ENCODE peak calls at places on chromosomes 6 and 20, in eight cellular contexts. P is activated T-helper 9 cell treated with anti-CD3 and anti-CD28 coated beads, Interleukin-2, amount 50 U/mL, for 16 hours; V is activated CD4-positive, alpha-beta T cell treated with anti-CD3 and anti-CD28 coated beads, Interleukin-2, amount 50 U/mL, for 1 hour; Q is heart right ventricle; W is CD4-positive, alpha-beta memory T cell; K is GM12878; M is activated gamma-delta T cell treated with Interleukin-2 at 50 U/mL for 16 hours; B is H54. U is an unnamed sample.

GRCh38 chr20:47353697-47354387 is 2.7 kb downstream of the ZMYND8 start:
- DNase-seq in P (no peak), V (no peak), Q (no peak), W (no peak), K (no peak), M (no peak), B (no peak), U (no peak)

GRCh38 chr6:150925655-150925928 is 60.1 kb downstream of the MTHFD1L start:
- DNase-seq in P (no peak), V (no peak), Q (no peak), W (no peak), K (no peak), M (no peak), B (no peak), U (no peak)

GRCh38 chr6:21091411-21091810 is 502.1 kb upstream of the SOX4 start:
- DNase-seq in P (no peak), V (no peak), Q (no peak), W (no peak), K (no peak), M (no peak), B (no peak), U (no peak)

GRCh38 chr6:9039258-9039657 is 603.9 kb upstream of the SLC35B3 start:
- DNase-seq in P (no peak), V (no peak), Q (no peak), W (no peak), K (no peak), M (no peak), B (no peak), U (no peak)

GRCh38 chr6:109768485-109768884 is 77.4 kb downstream of the FIG4 start:
- DNase-seq in P (no peak), V (no peak), Q (no peak), W (no peak), K (no peak), M (no peak), B (no peak), U (no peak)

GRCh38 chr6:137560184-137560563 is 66.0 kb upstream of the OLIG3 start:
- DNase-seq in P (no peak), V (no peak), Q (no peak), W (no peak), K (no peak), M (no peak), B (no peak), U (no peak)

GRCh38 chr20:33909331-33909921 is 84.3 kb upstream of the RALY start:
- DNase-seq in P (no peak), V (no peak), Q (no peak), W (no peak), K (no peak), M (no peak), B (peak), U (peak)

GRCh38 chr20:45489083-45489531 is 19.6 kb downstream of the WFDC2 start:
- DNase-seq in P (no peak), V (no peak), Q (no peak), W (no peak), K (no peak), M (no peak), B (no peak), U (no peak)

GRCh38 chr6:111982681-111983080 is 71.2 kb upstream of the CCN6 start:
- DNase-seq in P (no peak), V (no peak), Q (no peak), W (no peak), K (no peak), M (no peak), B (no peak), U (no peak)

GRCh38 chr6:133288662-133289061 is 47.5 kb downstream of the EYA4 start:
- DNase-seq in P (no peak), V (no peak), Q (no peak), W (no peak), K (no peak), M (no peak), B (no peak), U (no peak)

GRCh38 chr6:158955265-158955664 is 44.7 kb downstream of the RSPH3 start:
- DNase-seq in P (no peak), V (no peak), Q (no peak), W (no peak), K (no peak), M (no peak), B (no peak), U (no peak)

GRCh38 chr20:36399147-36399968 is 93.2 kb downstream of the DLGAP4 start:
- DNase-seq in P (no peak), V (peak), Q (peak), W (peak), K (no peak), M (peak), B (peak), U (peak)

GRCh38 chr6:7974932-7975763 is 64.6 kb upstream of the TXNDC5 start:
- DNase-seq in P (no peak), V (no peak), Q (peak), W (no peak), K (no peak), M (no peak), B (peak), U (peak)

GRCh38 chr6:46022110-46022948 is 6.7 kb upstream of the CLIC5 start:
- DNase-seq in P (no peak), V (no peak), Q (no peak), W (no peak), K (no peak), M (no peak), B (no peak), U (no peak)

GRCh38 chr20:57747889-57748456 is 38.2 kb upstream of the PMEPA1 start:
- DNase-seq in P (no peak), V (no peak), Q (peak), W (no peak), K (no peak), M (no peak), B (no peak), U (no peak)

GRCh38 chr6:79384845-79385244 is 150.4 kb upstream of the HMGN3 start:
- DNase-seq in P (no peak), V (no peak), Q (no peak), W (no peak), K (no peak), M (no peak), B (no peak), U (no peak)

GRCh38 chr6:125931733-125932450 is 24.7 kb upstream of the HINT3 start:
- DNase-seq in P (no peak), V (no peak), Q (no peak), W (no peak), K (peak), M (no peak), B (no peak), U (no peak)

GRCh38 chr6:111478749-111479148 is 4.3 kb downstream of the REV3L start:
- DNase-seq in P (no peak), V (no peak), Q (no peak), W (peak), K (peak), M (no peak), B (no peak), U (no peak)

GRCh38 chr6:33695451-33695855 is 16.0 kb downstream of the UQCC2 start:
- DNase-seq in P (no peak), V (no peak), Q (no peak), W (no peak), K (no peak), M (no peak), B (no peak), U (no peak)

GRCh38 chr6:138499303-138499991 is at the start of gene NHSL1:
- DNase-seq in P (no peak), V (no peak), Q (no peak), W (no peak), K (peak), M (no peak), B (no peak), U (no peak)

GRCh38 chr6:107540465-107540857 is 50.5 kb downstream of the SOBP start:
- DNase-seq in P (no peak), V (no peak), Q (no peak), W (no peak), K (no peak), M (no peak), B (no peak), U (no peak)

GRCh38 chr6:28719275-28719940 is 193.7 kb downstream of the GPX5 start:
- DNase-seq in P (no peak), V (no peak), Q (no peak), W (no peak), K (no peak), M (no peak), B (no peak), U (no peak)

GRCh38 chr20:6680854-6681253 is 86.6 kb upstream of the BMP2 start:
- DNase-seq in P (no peak), V (no peak), Q (no peak), W (no peak), K (no peak), M (no peak), B (no peak), U (no peak)

GRCh38 chr6:124090491-124090890 is 286.8 kb downstream of the NKAIN2 start:
- DNase-seq in P (no peak), V (no peak), Q (no peak), W (no peak), K (no peak), M (no peak), B (no peak), U (no peak)

GRCh38 chr20:40991181-40991889 is 37.3 kb upstream of the TOP1 start:
- DNase-seq in P (no peak), V (no peak), Q (peak), W (peak), K (peak), M (peak), B (no peak), U (no peak)

GRCh38 chr20:14303106-14303505 is 34.3 kb downstream of the FLRT3 start:
- DNase-seq in P (no peak), V (no peak), Q (no peak), W (no peak), K (no peak), M (no peak), B (no peak), U (no peak)

GRCh38 chr6:159533016-159533415 is 160.0 kb downstream of the SOD2 start:
- DNase-seq in P (no peak), V (no peak), Q (no peak), W (no peak), K (no peak), M (no peak), B (no peak), U (no peak)

U was measured in HTR-8/SVneo.